ENCODE peak calls at places on chromosomes 12 and 14, in nine cellular contexts. One of them, this sample, is unnamed.

GRCh38 chr12:52527121-52527800 is 7.1 kb upstream of the KRT5 start:
- DNase-seq in RCC 7860: no peak
- DNase-seq in AG08395: no peak
- DNase-seq in fibroblast of the aortic adventitia: no peak
- DNase-seq in ovary: no peak
- DNase-seq in T-helper 1 cell: no peak
- DNase-seq in activated CD8-positive, alpha-beta memory T cell treated with anti-CD3 and anti-CD28 coated beads for 48 hours: no peak
- DNase-seq in glutamatergic neuron: no peak
- DNase-seq in NCI-H2081: no peak
- DNase-seq in this sample: no peak

GRCh38 chr12:112183141-112183581 is 57.8 kb downstream of the TRAFD1 start:
- DNase-seq in ovary: no peak
- DNase-seq in RCC 7860: peak; percentile 26
- DNase-seq in activated CD8-positive, alpha-beta memory T cell treated with anti-CD3 and anti-CD28 coated beads for 48 hours: no peak
- DNase-seq in AG08395: peak; percentile 51
- DNase-seq in T-helper 1 cell: no peak
- DNase-seq in NCI-H2081: no peak
- DNase-seq in glutamatergic neuron: no peak
- DNase-seq in fibroblast of the aortic adventitia: peak; percentile 48
- DNase-seq in this sample: no peak

GRCh38 chr14:103109789-103110415 is 13.4 kb upstream of the TNFAIP2 start:
- DNase-seq in T-helper 1 cell: no peak
- DNase-seq in glutamatergic neuron: peak; percentile 61
- DNase-seq in ovary: no peak
- DNase-seq in AG08395: peak; percentile 49
- DNase-seq in NCI-H2081: no peak
- DNase-seq in fibroblast of the aortic adventitia: peak; percentile 73
- DNase-seq in activated CD8-positive, alpha-beta memory T cell treated with anti-CD3 and anti-CD28 coated beads for 48 hours: no peak
- DNase-seq in RCC 7860: peak; percentile 89
- DNase-seq in this sample: peak; percentile 78

GRCh38 chr12:104057771-104058197 is 6.5 kb upstream of the HCFC2 start:
- DNase-seq in ovary: no peak
- DNase-seq in glutamatergic neuron: no peak
- DNase-seq in activated CD8-positive, alpha-beta memory T cell treated with anti-CD3 and anti-CD28 coated beads for 48 hours: no peak
- DNase-seq in T-helper 1 cell: no peak
- DNase-seq in fibroblast of the aortic adventitia: peak; percentile 47
- DNase-seq in NCI-H2081: no peak
- DNase-seq in RCC 7860: no peak
- DNase-seq in AG08395: peak; percentile 44
- DNase-seq in this sample: peak; percentile 34

GRCh38 chr12:128073937-128074336 is 193.0 kb upstream of the TMEM132C start:
- DNase-seq in T-helper 1 cell: no peak
- DNase-seq in ovary: no peak
- DNase-seq in AG08395: no peak
- DNase-seq in NCI-H2081: no peak
- DNase-seq in RCC 7860: no peak
- DNase-seq in activated CD8-positive, alpha-beta memory T cell treated with anti-CD3 and anti-CD28 coated beads for 48 hours: no peak
- DNase-seq in glutamatergic neuron: no peak
- DNase-seq in fibroblast of the aortic adventitia: no peak
- DNase-seq in this sample: no peak

GRCh38 chr12:124654666-124655316 is 87.4 kb upstream of the NCOR2 start:
- DNase-seq in AG08395: peak; percentile 63
- DNase-seq in T-helper 1 cell: no peak
- DNase-seq in glutamatergic neuron: peak; percentile 49
- DNase-seq in RCC 7860: no peak
- DNase-seq in fibroblast of the aortic adventitia: no peak
- DNase-seq in activated CD8-positive, alpha-beta memory T cell treated with anti-CD3 and anti-CD28 coated beads for 48 hours: no peak
- DNase-seq in NCI-H2081: no peak
- DNase-seq in ovary: peak; percentile 91
- DNase-seq in this sample: no peak

GRCh38 chr14:29310757-29311156 is 544.2 kb downstream of the FOXG1 start:
- DNase-seq in fibroblast of the aortic adventitia: peak; percentile 78
- DNase-seq in NCI-H2081: no peak
- DNase-seq in glutamatergic neuron: no peak
- DNase-seq in T-helper 1 cell: no peak
- DNase-seq in ovary: no peak
- DNase-seq in activated CD8-positive, alpha-beta memory T cell treated with anti-CD3 and anti-CD28 coated beads for 48 hours: no peak
- DNase-seq in RCC 7860: peak; percentile 58
- DNase-seq in AG08395: peak; percentile 59
- DNase-seq in this sample: no peak

GRCh38 chr12:38744056-38744455 is 161.3 kb downstream of the CPNE8 start:
- DNase-seq in NCI-H2081: no peak
- DNase-seq in ovary: no peak
- DNase-seq in fibroblast of the aortic adventitia: peak; percentile 83
- DNase-seq in T-helper 1 cell: no peak
- DNase-seq in glutamatergic neuron: no peak
- DNase-seq in AG08395: peak; percentile 51
- DNase-seq in activated CD8-positive, alpha-beta memory T cell treated with anti-CD3 and anti-CD28 coated beads for 48 hours: no peak
- DNase-seq in RCC 7860: no peak
- DNase-seq in this sample: no peak

GRCh38 chr12:26630546-26631027 is 202.4 kb downstream of the ITPR2 start:
- DNase-seq in ovary: peak; percentile 42
- DNase-seq in T-helper 1 cell: no peak
- DNase-seq in NCI-H2081: no peak
- DNase-seq in glutamatergic neuron: no peak
- DNase-seq in activated CD8-positive, alpha-beta memory T cell treated with anti-CD3 and anti-CD28 coated beads for 48 hours: no peak
- DNase-seq in fibroblast of the aortic adventitia: peak; percentile 76
- DNase-seq in RCC 7860: peak; percentile 98
- DNase-seq in AG08395: no peak
- DNase-seq in this sample: no peak

GRCh38 chr12:40691913-40692616 is at the start of gene CNTN1:
- DNase-seq in RCC 7860: no peak
- DNase-seq in AG08395: peak; percentile 87
- DNase-seq in ovary: peak; percentile 80
- DNase-seq in glutamatergic neuron: peak; percentile 88
- DNase-seq in T-helper 1 cell: no peak
- DNase-seq in NCI-H2081: peak; percentile 94
- DNase-seq in activated CD8-positive, alpha-beta memory T cell treated with anti-CD3 and anti-CD28 coated beads for 48 hours: no peak
- DNase-seq in fibroblast of the aortic adventitia: peak; percentile 30
- DNase-seq in this sample: peak; percentile 92

GRCh38 chr14:105487449-105487985 is 831 bp downstream of the CRIP1 start:
- DNase-seq in activated CD8-positive, alpha-beta memory T cell treated with anti-CD3 and anti-CD28 coated beads for 48 hours: no peak
- DNase-seq in NCI-H2081: no peak
- DNase-seq in glutamatergic neuron: no peak
- DNase-seq in ovary: peak; percentile 37
- DNase-seq in T-helper 1 cell: peak; percentile 52
- DNase-seq in RCC 7860: no peak
- DNase-seq in AG08395: no peak
- DNase-seq in fibroblast of the aortic adventitia: no peak
- DNase-seq in this sample: peak; percentile 37

GRCh38 chr14:90518075-90518940 is 121.5 kb downstream of the CALM1 start:
- DNase-seq in ovary: no peak
- DNase-seq in T-helper 1 cell: no peak
- DNase-seq in NCI-H2081: no peak
- DNase-seq in AG08395: no peak
- DNase-seq in RCC 7860: no peak
- DNase-seq in fibroblast of the aortic adventitia: no peak
- DNase-seq in activated CD8-positive, alpha-beta memory T cell treated with anti-CD3 and anti-CD28 coated beads for 48 hours: no peak
- DNase-seq in glutamatergic neuron: no peak
- DNase-seq in this sample: no peak

GRCh38 chr14:68691031-68691864 is 101.6 kb downstream of the ZFP36L1 start:
- DNase-seq in T-helper 1 cell: no peak
- DNase-seq in ovary: no peak
- DNase-seq in AG08395: no peak
- DNase-seq in fibroblast of the aortic adventitia: no peak
- DNase-seq in activated CD8-positive, alpha-beta memory T cell treated with anti-CD3 and anti-CD28 coated beads for 48 hours: no peak
- DNase-seq in glutamatergic neuron: peak; percentile 52
- DNase-seq in NCI-H2081: no peak
- DNase-seq in RCC 7860: no peak
- DNase-seq in this sample: peak; percentile 86

GRCh38 chr12:32444895-32445294 is 45.5 kb downstream of the FGD4 start:
- DNase-seq in RCC 7860: peak; percentile 93
- DNase-seq in NCI-H2081: peak; percentile 41
- DNase-seq in T-helper 1 cell: no peak
- DNase-seq in glutamatergic neuron: no peak
- DNase-seq in AG08395: peak; percentile 23
- DNase-seq in activated CD8-positive, alpha-beta memory T cell treated with anti-CD3 and anti-CD28 coated beads for 48 hours: no peak
- DNase-seq in ovary: no peak
- DNase-seq in fibroblast of the aortic adventitia: peak; percentile 67
- DNase-seq in this sample: no peak

GRCh38 chr14:101926620-101927019 is 37.8 kb upstream of the DYNC1H1 start:
- DNase-seq in fibroblast of the aortic adventitia: no peak
- DNase-seq in ovary: no peak
- DNase-seq in glutamatergic neuron: no peak
- DNase-seq in RCC 7860: no peak
- DNase-seq in T-helper 1 cell: no peak
- DNase-seq in activated CD8-positive, alpha-beta memory T cell treated with anti-CD3 and anti-CD28 coated beads for 48 hours: no peak
- DNase-seq in NCI-H2081: no peak
- DNase-seq in AG08395: no peak
- DNase-seq in this sample: no peak